ENCODE peak calls at places on chromosomes 1 and 21, in six cellular contexts. N, T, P, Y, X and K are unnamed samples.

GRCh38 chr1:20125091-20125490 is 5.8 kb upstream of the PLA2G2D start:
- DNase-seq in N (no peak), T (no peak), P (no peak), Y (no peak), X (no peak), K (no peak)

GRCh38 chr1:35931424-35932157 is 686 bp downstream of the AGO3 start:
- DNase-seq in N (no peak), T (no peak), P (no peak), Y (peak), X (no peak), K (no peak)

GRCh38 chr1:204872262-204872881 is 1.7 kb downstream of the NFASC start:
- DNase-seq in N (no peak), T (no peak), P (no peak), Y (no peak), X (no peak), K (no peak)

GRCh38 chr1:169051171-169051570 is 55.3 kb upstream of the ATP1B1 start:
- DNase-seq in N (no peak), T (no peak), P (no peak), Y (no peak), X (no peak), K (no peak)

GRCh38 chr1:214255509-214255908 is 25.4 kb upstream of the SMYD2 start:
- DNase-seq in N (no peak), T (no peak), P (no peak), Y (no peak), X (no peak), K (no peak)

GRCh38 chr1:36204347-36204909 is 19.8 kb upstream of the THRAP3 start:
- DNase-seq in N (no peak), T (no peak), P (no peak), Y (no peak), X (no peak), K (no peak)

GRCh38 chr1:116777831-116778830 is 23.9 kb downstream of the CD2 start:
- DNase-seq in N (no peak), T (no peak), P (no peak), Y (peak), X (no peak), K (no peak)

GRCh38 chr1:171252482-171252881 is 4.2 kb downstream of the FMO1 start:
- DNase-seq in N (no peak), T (no peak), P (no peak), Y (no peak), X (peak), K (peak)

GRCh38 chr1:17205652-17206051 is 724 bp downstream of the PADI1 start:
- DNase-seq in N (no peak), T (no peak), P (no peak), Y (no peak), X (no peak), K (no peak)

GRCh38 chr21:39874759-39875158 is 7.5 kb downstream of the PCP4 start:
- DNase-seq in N (no peak), T (no peak), P (no peak), Y (no peak), X (no peak), K (no peak)
- TF ChIP-seq POLR2AphosphoS5 in N (no peak), T (no peak), P (no peak), Y (no peak), X (no peak), K (no peak)

DNA sequence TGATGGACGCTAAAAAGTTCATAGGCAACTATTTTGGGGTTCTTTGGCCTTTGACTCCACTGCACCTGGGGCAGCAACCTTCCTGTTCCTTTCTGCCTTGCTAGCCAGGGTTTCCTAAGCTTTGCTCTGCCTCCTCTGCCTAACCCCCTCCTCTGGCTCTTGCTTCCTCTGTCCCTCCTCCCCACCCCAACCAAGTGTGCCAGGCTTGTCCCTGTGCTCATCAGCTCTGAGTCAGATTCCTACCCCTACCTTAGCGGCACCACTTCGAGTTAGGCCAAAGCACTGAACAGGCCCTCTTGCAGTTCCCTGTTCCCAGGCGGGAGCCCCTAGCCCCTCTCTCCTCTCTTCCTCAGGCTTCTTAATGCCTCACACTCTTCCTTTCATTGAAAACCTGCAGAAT is 74.8 kb upstream of the HAO2 start:
- DNase-seq in N (no peak), T (no peak), P (no peak), Y (no peak), X (no peak), K (no peak)
- TF ChIP-seq TAF1 in N (no peak), T (no peak), P (no peak), Y (no peak), X (no peak), K (no peak)

GRCh38 chr1:206491592-206491991 is 15.7 kb upstream of the RASSF5 start:
- DNase-seq in N (no peak), T (no peak), P (no peak), Y (no peak), X (no peak), K (no peak)

GRCh38 chr1:206492589-206492988 is 14.7 kb upstream of the RASSF5 start:
- DNase-seq in N (no peak), T (no peak), P (no peak), Y (no peak), X (no peak), K (no peak)

GRCh38 chr1:206490643-206491421 is 16.5 kb upstream of the RASSF5 start:
- DNase-seq in N (no peak), T (no peak), P (no peak), Y (no peak), X (no peak), K (no peak)

GRCh38 chr1:206487970-206488369 is 17.7 kb downstream of the IKBKE start:
- DNase-seq in N (no peak), T (no peak), P (no peak), Y (no peak), X (no peak), K (no peak)

GRCh38 chr1:206489980-206490534 is 17.3 kb upstream of the RASSF5 start:
- DNase-seq in N (peak), T (peak), P (peak), Y (peak), X (no peak), K (peak)
- TF ChIP-seq POLR2A in N (no peak), T (no peak), P (no peak), Y (no peak), X (no peak), K (no peak)

GRCh38 chr21:32371913-32372314 is 20.9 kb downstream of the URB1 start:
- DNase-seq in N (no peak), T (no peak), P (no peak), Y (no peak), X (no peak), K (no peak)
- TF ChIP-seq POLR2AphosphoS5 in N (no peak), T (no peak), P (no peak), Y (no peak), X (no peak), K (no peak)

GRCh38 chr1:73537400-73537799 is 660.6 kb downstream of the LRRIQ3 start:
- DNase-seq in N (no peak), T (no peak), P (peak), Y (no peak), X (no peak), K (no peak)
- TF ChIP-seq TAF1 in N (no peak), T (no peak), P (no peak), Y (no peak), X (no peak), K (no peak)

DNA sequence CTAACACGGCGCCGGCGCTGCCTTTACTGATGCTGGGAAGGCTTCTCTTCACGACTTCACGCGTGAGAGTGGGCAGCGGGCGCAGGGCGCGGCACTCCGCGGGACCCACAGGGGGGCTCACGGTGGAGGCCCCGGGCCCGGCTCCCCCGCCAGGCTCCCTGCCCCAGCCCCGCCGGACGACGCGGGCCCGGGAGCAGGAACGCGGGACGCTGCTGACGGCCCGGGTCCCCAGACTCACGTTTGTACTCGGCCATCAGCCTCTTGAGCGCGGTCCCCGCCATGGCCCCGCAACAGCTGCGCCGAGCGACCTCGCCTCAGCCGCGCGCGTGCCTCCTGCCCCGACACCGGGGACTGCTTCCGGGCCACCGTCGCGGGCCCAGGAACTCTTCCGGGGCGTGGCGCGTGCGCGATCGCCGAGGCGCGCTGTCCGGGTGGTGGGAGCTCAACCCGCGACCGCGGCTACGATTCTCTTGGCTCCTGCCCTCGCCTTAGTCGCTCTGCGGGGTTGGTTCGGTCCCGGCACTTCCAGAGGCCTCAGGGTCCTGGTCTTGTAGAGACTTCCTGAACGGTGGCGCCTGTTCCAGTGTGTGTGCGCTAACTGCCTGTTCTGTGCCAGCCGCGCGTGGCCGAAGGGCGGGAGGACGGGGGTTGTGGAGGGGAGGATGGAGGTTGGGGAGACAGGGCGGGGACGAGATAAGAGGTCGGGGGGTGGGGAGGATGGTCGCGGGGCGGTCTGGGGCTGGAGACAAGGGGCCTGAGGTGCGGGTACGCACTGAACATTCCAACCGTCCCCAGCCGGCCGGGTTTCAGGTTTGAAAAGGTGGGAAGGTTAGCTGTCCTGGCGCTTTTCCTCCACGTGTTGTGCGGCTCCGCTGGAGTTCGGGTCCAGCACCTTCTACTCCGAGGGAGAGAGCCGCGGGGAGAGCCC is at the start of gene UBE2G2:
- DNase-seq in N (peak), T (peak), P (no peak), Y (peak), X (no peak), K (peak)
- TF ChIP-seq POLR2A in N (peak), T (peak), P (peak), Y (peak), X (peak), K (peak)

GRCh38 chr1:218482683-218483082 is 137.5 kb downstream of the TGFB2 start:
- DNase-seq in N (no peak), T (no peak), P (no peak), Y (no peak), X (no peak), K (no peak)
- TF ChIP-seq POLR2AphosphoS5 in N (no peak), T (no peak), P (no peak), Y (no peak), X (no peak), K (no peak)